ENCODE peak calls at places on chromosome 5, in four cellular contexts. X is NCI-H1417 treated with DMSO at 0.1 percent for 48 hours, V is smooth muscle cell of the brain vasculature, N is activated T-cell treated with anti-CD3 and anti-CD28 coated beads for 1 hour. G is an unnamed sample.

GRCh38 chr5:159412284-159413046 is 82.2 kb upstream of the IL12B start:
- DNase-seq in X (no peak), V (no peak), N (peak), G (no peak)

GRCh38 chr5:6847896-6848295 is 134.7 kb downstream of the TENT4A start:
- DNase-seq in X (no peak), V (no peak), N (no peak), G (no peak)

GRCh38 chr5:80745490-80745889 is 90.7 kb upstream of the DHFR start:
- DNase-seq in X (no peak), V (no peak), N (no peak), G (peak)

GRCh38 chr5:73540192-73540591 is 25.2 kb downstream of the ANKRA2 start:
- DNase-seq in X (no peak), V (no peak), N (no peak), G (peak)

GRCh38 chr5:34059997-34060396 is 17.0 kb upstream of the C1QTNF3 start:
- DNase-seq in X (no peak), V (no peak), N (no peak), G (no peak)

GRCh38 chr5:127813633-127814171 is 110.5 kb downstream of the CCDC192 start:
- DNase-seq in X (no peak), V (peak), N (no peak), G (peak)

GRCh38 chr5:159319363-159319762 is 10.9 kb downstream of the IL12B start:
- DNase-seq in X (no peak), V (no peak), N (no peak), G (no peak)

GRCh38 chr5:118007262-118007661 is 981.1 kb downstream of the DTWD2 start:
- DNase-seq in X (no peak), V (no peak), N (no peak), G (no peak)